ENCODE peak calls at places on chromosomes 11 and 22, in eight cellular contexts. One of them, this sample, is unnamed.

GRCh38 chr11:73463359-73463758 is 87.2 kb downstream of the RELT start:
- DNase-seq in colonic mucosa: no peak
- DNase-seq in DMS153: no peak
- DNase-seq in fibroblast of pulmonary artery: peak; percentile 61
- DNase-seq in stimulated activated CD4-positive, alpha-beta T cell treated with anti-CD3 and anti-CD28 coated beads, TNF-alpha, amount 100 ng/mL, for 1 hour: no peak
- DNase-seq in AG20443: peak; percentile 72
- DNase-seq in left cardiac atrium: no peak
- DNase-seq in HFF-Myc: no peak
- DNase-seq in this sample: no peak

GRCh38 chr11:61927501-61927900 is 10.1 kb upstream of the RAB3IL1 start:
- DNase-seq in colonic mucosa: no peak
- DNase-seq in DMS153: no peak
- DNase-seq in fibroblast of pulmonary artery: no peak
- DNase-seq in stimulated activated CD4-positive, alpha-beta T cell treated with anti-CD3 and anti-CD28 coated beads, TNF-alpha, amount 100 ng/mL, for 1 hour: no peak
- DNase-seq in AG20443: no peak
- DNase-seq in left cardiac atrium: no peak
- DNase-seq in HFF-Myc: no peak
- DNase-seq in this sample: no peak

GRCh38 chr11:119350302-119350701 is 3.8 kb upstream of the MFRP start:
- DNase-seq in colonic mucosa: no peak
- DNase-seq in DMS153: no peak
- DNase-seq in fibroblast of pulmonary artery: no peak
- DNase-seq in stimulated activated CD4-positive, alpha-beta T cell treated with anti-CD3 and anti-CD28 coated beads, TNF-alpha, amount 100 ng/mL, for 1 hour: no peak
- DNase-seq in AG20443: no peak
- DNase-seq in left cardiac atrium: no peak
- DNase-seq in HFF-Myc: no peak
- DNase-seq in this sample: no peak

GRCh38 chr11:12731841-12732336 is 57.7 kb downstream of the TEAD1 start:
- DNase-seq in colonic mucosa: no peak
- DNase-seq in DMS153: no peak
- DNase-seq in fibroblast of pulmonary artery: no peak
- DNase-seq in stimulated activated CD4-positive, alpha-beta T cell treated with anti-CD3 and anti-CD28 coated beads, TNF-alpha, amount 100 ng/mL, for 1 hour: no peak
- DNase-seq in AG20443: no peak
- DNase-seq in left cardiac atrium: no peak
- DNase-seq in HFF-Myc: no peak
- DNase-seq in this sample: no peak

GRCh38 chr11:129252621-129253020 is 60.5 kb upstream of the ARHGAP32 start:
- DNase-seq in colonic mucosa: no peak
- DNase-seq in DMS153: no peak
- DNase-seq in fibroblast of pulmonary artery: no peak
- DNase-seq in stimulated activated CD4-positive, alpha-beta T cell treated with anti-CD3 and anti-CD28 coated beads, TNF-alpha, amount 100 ng/mL, for 1 hour: no peak
- DNase-seq in AG20443: no peak
- DNase-seq in left cardiac atrium: no peak
- DNase-seq in HFF-Myc: no peak
- DNase-seq in this sample: peak; percentile 2

GRCh38 chr11:7544021-7544420 is 30.2 kb downstream of the PPFIBP2 start:
- DNase-seq in colonic mucosa: no peak
- DNase-seq in DMS153: no peak
- DNase-seq in fibroblast of pulmonary artery: no peak
- DNase-seq in stimulated activated CD4-positive, alpha-beta T cell treated with anti-CD3 and anti-CD28 coated beads, TNF-alpha, amount 100 ng/mL, for 1 hour: no peak
- DNase-seq in AG20443: no peak
- DNase-seq in left cardiac atrium: no peak
- DNase-seq in HFF-Myc: no peak
- DNase-seq in this sample: no peak

GRCh38 chr11:77346906-77347603 is 45.6 kb upstream of the GDPD4 start:
- DNase-seq in colonic mucosa: no peak
- DNase-seq in DMS153: no peak
- DNase-seq in fibroblast of pulmonary artery: peak; percentile 44
- DNase-seq in stimulated activated CD4-positive, alpha-beta T cell treated with anti-CD3 and anti-CD28 coated beads, TNF-alpha, amount 100 ng/mL, for 1 hour: no peak
- DNase-seq in AG20443: peak; percentile 42
- DNase-seq in left cardiac atrium: no peak
- DNase-seq in HFF-Myc: peak; percentile 51
- DNase-seq in this sample: no peak

GRCh38 chr11:126900349-126900748 is 100.2 kb downstream of the KIRREL3 start:
- DNase-seq in colonic mucosa: no peak
- DNase-seq in DMS153: no peak
- DNase-seq in fibroblast of pulmonary artery: no peak
- DNase-seq in stimulated activated CD4-positive, alpha-beta T cell treated with anti-CD3 and anti-CD28 coated beads, TNF-alpha, amount 100 ng/mL, for 1 hour: no peak
- DNase-seq in AG20443: no peak
- DNase-seq in left cardiac atrium: no peak
- DNase-seq in HFF-Myc: no peak
- DNase-seq in this sample: no peak

GRCh38 chr11:12922980-12923507 is 86.1 kb upstream of the RASSF10 start:
- DNase-seq in colonic mucosa: no peak
- DNase-seq in DMS153: no peak
- DNase-seq in fibroblast of pulmonary artery: peak; percentile 50
- DNase-seq in stimulated activated CD4-positive, alpha-beta T cell treated with anti-CD3 and anti-CD28 coated beads, TNF-alpha, amount 100 ng/mL, for 1 hour: no peak
- DNase-seq in AG20443: no peak
- DNase-seq in left cardiac atrium: no peak
- DNase-seq in HFF-Myc: no peak
- DNase-seq in this sample: no peak

GRCh38 chr11:27406498-27407354 is 43.7 kb upstream of the CCDC34 start:
- DNase-seq in colonic mucosa: no peak
- DNase-seq in DMS153: no peak
- DNase-seq in fibroblast of pulmonary artery: peak; percentile 86
- DNase-seq in stimulated activated CD4-positive, alpha-beta T cell treated with anti-CD3 and anti-CD28 coated beads, TNF-alpha, amount 100 ng/mL, for 1 hour: no peak
- DNase-seq in AG20443: no peak
- DNase-seq in left cardiac atrium: no peak
- DNase-seq in HFF-Myc: no peak
- DNase-seq in this sample: no peak

GRCh38 chr22:27174970-27175369 is 517.6 kb downstream of the MIAT start:
- DNase-seq in colonic mucosa: no peak
- DNase-seq in DMS153: no peak
- DNase-seq in fibroblast of pulmonary artery: no peak
- DNase-seq in stimulated activated CD4-positive, alpha-beta T cell treated with anti-CD3 and anti-CD28 coated beads, TNF-alpha, amount 100 ng/mL, for 1 hour: no peak
- DNase-seq in AG20443: no peak
- DNase-seq in left cardiac atrium: no peak
- DNase-seq in HFF-Myc: no peak
- DNase-seq in this sample: no peak

GRCh38 chr11:123073343-123074057 is 11.6 kb upstream of the HSPA8 start:
- DNase-seq in colonic mucosa: no peak
- DNase-seq in DMS153: no peak
- DNase-seq in fibroblast of pulmonary artery: no peak
- DNase-seq in stimulated activated CD4-positive, alpha-beta T cell treated with anti-CD3 and anti-CD28 coated beads, TNF-alpha, amount 100 ng/mL, for 1 hour: no peak
- DNase-seq in AG20443: no peak
- DNase-seq in left cardiac atrium: no peak
- DNase-seq in HFF-Myc: no peak
- DNase-seq in this sample: no peak

GRCh38 chr11:24949406-24949805 is 452.6 kb downstream of the LUZP2 start:
- DNase-seq in colonic mucosa: no peak
- DNase-seq in DMS153: no peak
- DNase-seq in fibroblast of pulmonary artery: no peak
- DNase-seq in stimulated activated CD4-positive, alpha-beta T cell treated with anti-CD3 and anti-CD28 coated beads, TNF-alpha, amount 100 ng/mL, for 1 hour: no peak
- DNase-seq in AG20443: no peak
- DNase-seq in left cardiac atrium: no peak
- DNase-seq in HFF-Myc: no peak
- DNase-seq in this sample: no peak